ENCODE peak calls at places on chromosome 21, in four cellular contexts. V, L, M and D are unnamed samples.

GRCh38 chr21:28261291-28261690 is 731.4 kb downstream of the LTN1 start:
- DNase-seq in V (no peak), M (no peak), L (no peak), D (no peak)

GRCh38 chr21:33914188-33914587 is 1.4 kb downstream of the ATP5PO start:
- DNase-seq in M (no peak), L (no peak), V (no peak), D (no peak)

GRCh38 chr21:34558960-34559631 is 47.1 kb upstream of the KCNE1 start:
- DNase-seq in M (no peak), V (no peak), L (no peak), D (no peak)

GRCh38 chr21:19237603-19238002 is 834.0 kb upstream of the TMPRSS15 start:
- DNase-seq in V (no peak), L (no peak), M (no peak), D (no peak)

GRCh38 chr21:32463367-32463766 is 50.9 kb downstream of the EVA1C start:
- DNase-seq in M (peak; percentile 69), L (peak; percentile 76), V (no peak), D (no peak)

GRCh38 chr21:30580132-30580531 is 10.1 kb downstream of the KRTAP22-2 start:
- DNase-seq in V (no peak), L (peak; percentile 81), M (no peak), D (no peak)

GRCh38 chr21:27759820-27760219 is 792.9 kb upstream of the ADAMTS5 start:
- DNase-seq in V (no peak), L (no peak), M (no peak), D (no peak)

GRCh38 chr21:43267391-43268085 is 98.7 kb downstream of the CRYAA start:
- DNase-seq in L (no peak), M (no peak), V (no peak), D (no peak)

GRCh38 chr21:35503646-35504045 is 454.5 kb upstream of the RUNX1 start:
- DNase-seq in M (no peak), L (no peak), V (no peak), D (no peak)

GRCh38 chr21:35026617-35027557 is 22.2 kb downstream of the RUNX1 start:
- DNase-seq in L (no peak), M (no peak), V (peak; percentile 71), D (peak; percentile 48)

GRCh38 chr21:10627316-10627863 is 106.0 kb downstream of the TPTE start:
- DNase-seq in M (no peak), V (no peak), L (no peak), D (no peak)

GRCh38 chr21:35202431-35202830 is 153.3 kb upstream of the RUNX1 start:
- DNase-seq in V (no peak), M (no peak), L (no peak), D (no peak)

GRCh38 chr21:36068748-36069398 is 951 bp upstream of the CBR1 start:
- DNase-seq in M (no peak), V (no peak), L (no peak), D (no peak)

GRCh38 chr21:31395268-31395667 is 51.2 kb upstream of the TIAM1 start:
- DNase-seq in M (no peak), V (no peak), L (no peak), D (no peak)

GRCh38 chr21:21366277-21366676 is 368.1 kb downstream of the NCAM2 start:
- DNase-seq in L (no peak), V (no peak), M (no peak), D (no peak)

GRCh38 chr21:29072873-29073221 is 601 bp downstream of the CCT8 start:
- DNase-seq in V (no peak), L (no peak), M (no peak), D (no peak)

GRCh38 chr21:28308516-28308915 is 684.2 kb downstream of the LTN1 start:
- DNase-seq in L (no peak), V (no peak), M (no peak), D (no peak)

GRCh38 chr21:43208561-43209332 is 39.9 kb downstream of the CRYAA start:
- DNase-seq in V (no peak), M (no peak), L (peak; percentile 3), D (no peak)

GRCh38 chr21:35664683-35665082 is 395.6 kb downstream of the SETD4 start:
- DNase-seq in M (peak; percentile 22), V (no peak), L (no peak), D (no peak)

GRCh38 chr21:38990424-38990794 is 184.7 kb downstream of the ETS2 start:
- DNase-seq in V (peak; percentile 49), L (no peak), M (no peak), D (no peak)

GRCh38 chr21:36155603-36156338 is 853 bp upstream of the DOP1B start:
- DNase-seq in M (no peak), L (peak; percentile 69), V (peak; percentile 72), D (no peak)

GRCh38 chr21:40453183-40453582 is 393.8 kb downstream of the DSCAM start:
- DNase-seq in V (no peak), L (no peak), M (no peak), D (no peak)

GRCh38 chr21:38440746-38441145 is 57.5 kb downstream of the ERG start:
- DNase-seq in L (no peak), M (no peak), V (no peak), D (no peak)

GRCh38 chr21:18144341-18144740 is 100.3 kb upstream of the CHODL start:
- DNase-seq in M (no peak), L (no peak), V (no peak), D (no peak)

GRCh38 chr21:33028759-33029511 is 3.2 kb downstream of the OLIG2 start:
- DNase-seq in V (no peak), L (no peak), M (no peak), D (no peak)

GRCh38 chr21:20998886-20999285 is 677 bp downstream of the NCAM2 start:
- DNase-seq in M (no peak), L (no peak), V (no peak), D (no peak)

GRCh38 chr21:46091631-46092025 is 6.3 kb upstream of the COL6A2 start:
- DNase-seq in V (no peak), L (no peak), M (no peak), D (no peak)

GRCh38 chr21:46093668-46094400 is 4.1 kb upstream of the COL6A2 start:
- DNase-seq in V (no peak), L (peak; percentile 2), M (no peak), D (no peak)

GRCh38 chr21:46091118-46091517 is 6.8 kb upstream of the COL6A2 start:
- DNase-seq in V (no peak), L (no peak), M (no peak), D (no peak)

GRCh38 chr21:46092811-46093667 is 4.9 kb upstream of the COL6A2 start:
- DNase-seq in M (no peak), L (no peak), V (no peak), D (no peak)

DNA sequence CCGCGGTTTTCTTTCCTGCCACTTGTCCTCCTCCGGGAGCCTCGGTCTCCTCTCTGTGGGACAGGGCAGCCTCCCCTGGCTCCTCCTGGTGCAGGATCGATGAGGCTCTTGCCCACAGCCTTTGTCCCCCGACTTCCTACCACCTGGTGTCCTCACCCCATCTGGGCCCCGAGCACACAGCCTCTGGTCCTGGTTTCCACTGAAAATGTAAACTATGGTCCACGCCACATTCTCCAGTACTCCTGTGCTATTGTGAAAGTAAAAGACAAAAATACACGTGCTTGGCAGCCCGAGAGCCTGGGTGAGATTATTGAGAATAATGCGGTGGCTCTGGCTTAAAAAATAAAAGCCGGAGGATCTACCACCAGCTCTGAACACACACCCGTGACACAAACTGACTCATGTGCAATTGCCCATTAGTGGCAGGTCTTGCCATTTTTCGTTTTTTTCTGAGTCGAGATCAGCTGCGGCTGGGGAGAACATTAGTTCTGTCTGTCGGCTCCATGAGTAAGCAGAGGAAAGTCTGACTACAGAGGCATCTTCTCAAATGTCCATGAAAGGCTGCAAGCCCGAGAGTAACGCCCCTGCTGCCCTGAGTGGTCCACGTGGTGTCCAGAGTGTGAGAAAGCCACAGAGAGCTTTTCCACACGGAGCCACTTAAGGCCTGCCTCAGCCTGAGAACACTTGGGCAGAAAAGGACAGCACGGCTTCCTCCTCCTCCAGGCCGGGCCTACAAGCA is 5.7 kb upstream of the COL6A2 start:
- DNase-seq in M (no peak), V (peak; percentile 64), L (no peak), D (peak; percentile 5)
- TF ChIP-seq POLR2AphosphoS5 in M (no peak), V (peak; percentile 75), L (peak; percentile 65), D (no peak)

GRCh38 chr21:45332981-45333582 is 45.4 kb upstream of the POFUT2 start:
- DNase-seq in V (no peak), L (no peak), M (no peak), D (no peak)
- TF ChIP-seq POLR2A in V (no peak), L (no peak), M (no peak), D (no peak)

DNA sequence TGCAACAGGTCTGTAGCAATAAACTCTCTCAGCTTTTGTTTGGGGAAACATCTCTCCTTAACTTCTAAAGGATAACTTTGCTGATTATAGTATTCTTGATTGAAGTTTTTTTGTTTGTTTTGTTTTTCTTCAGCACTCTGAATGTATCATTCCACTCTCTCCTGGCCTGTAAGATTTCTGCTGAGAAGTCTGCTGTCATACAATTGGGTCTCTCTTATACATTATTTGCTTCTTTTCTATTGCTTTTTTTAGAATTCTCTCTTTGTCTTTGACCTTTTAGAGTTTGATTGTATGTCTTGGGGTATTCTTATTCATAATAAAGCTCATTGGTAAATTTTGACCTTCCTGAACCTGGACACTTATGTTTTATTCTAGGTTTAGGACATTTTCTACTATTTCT is 386.3 kb downstream of the MRPL39 start:
- DNase-seq in M (no peak), V (no peak), L (no peak), D (no peak)
- TF ChIP-seq POLR2AphosphoS5 in M (no peak), V (no peak), L (no peak), D (no peak)

GRCh38 chr21:46285761-46286667 is at the start of gene YBEY:
- DNase-seq in V (peak; percentile 93), M (peak; percentile 81), L (peak; percentile 84), D (peak; percentile 94)
- TF ChIP-seq POLR2A in V (peak; percentile 88), M (no peak), L (peak; percentile 63), D (peak; percentile 69)

GRCh38 chr21:44987886-44988606 is 48.2 kb downstream of the SLX9 start:
- DNase-seq in L (no peak), M (no peak), V (no peak), D (no peak)
- TF ChIP-seq POLR2AphosphoS5 in L (no peak), M (no peak), V (no peak), D (no peak)

GRCh38 chr21:37220981-37221664 is 46.0 kb downstream of the VPS26C start:
- DNase-seq in M (peak; percentile 42), V (peak; percentile 95), L (peak; percentile 87), D (peak; percentile 80)
- TF ChIP-seq POLR2A in M (no peak), V (peak; percentile 54), L (peak; percentile 29), D (peak; percentile 77)

GRCh38 chr21:41972511-41973205 is 18.8 kb upstream of the C2CD2 start:
- DNase-seq in M (no peak), V (no peak), L (no peak), D (no peak)

GRCh38 chr21:41975391-41976272 is 21.8 kb upstream of the C2CD2 start:
- DNase-seq in V (no peak), M (no peak), L (no peak), D (no peak)

GRCh38 chr21:41974752-41975053 is 20.9 kb upstream of the C2CD2 start:
- DNase-seq in L (no peak), M (no peak), V (no peak), D (no peak)

GRCh38 chr21:41973427-41973831 is 19.6 kb upstream of the C2CD2 start:
- DNase-seq in V (peak; percentile 76), L (no peak), M (no peak), D (no peak)

GRCh38 chr21:41973861-41974751 is 20.3 kb upstream of the C2CD2 start:
- DNase-seq in L (no peak), M (no peak), V (no peak), D (no peak)
- TF ChIP-seq POLR2AphosphoS5 in L (no peak), M (no peak), V (no peak), D (no peak)